ENCODE peak calls at places on chromosomes 16 and 17, in five cellular contexts. Y is brain microvascular endothelial cell, D is psoas muscle, G is GM06990, N is ascending aorta. A is an unnamed sample.

GRCh38 chr16:70253291-70254094 is 1.8 kb upstream of the EXOSC6 start:
- DNase-seq in Y (peak), N (no peak), D (peak), G (no peak), A (no peak)

GRCh38 chr17:18916816-18917496 is 35.0 kb upstream of the SLC5A10 start:
- DNase-seq in Y (no peak), G (no peak), N (no peak), D (no peak), A (no peak)

GRCh38 chr17:65457635-65458257 is 103.7 kb downstream of the AXIN2 start:
- DNase-seq in Y (no peak), N (no peak), G (no peak), D (no peak), A (no peak)

GRCh38 chr17:79684132-79684985 is 46.4 kb upstream of the ENPP7 start:
- DNase-seq in Y (no peak), G (no peak), N (no peak), D (no peak), A (no peak)

GRCh38 chr16:24609740-24610420 is 70.5 kb downstream of the RBBP6 start:
- DNase-seq in Y (peak), D (peak), N (peak), G (peak), A (no peak)

GRCh38 chr16:58931436-58931835 is 197.3 kb upstream of the GOT2 start:
- DNase-seq in D (no peak), N (no peak), G (no peak), Y (no peak), A (no peak)

GRCh38 chr17:72351884-72352346 is 231.1 kb downstream of the SOX9 start:
- DNase-seq in N (no peak), D (no peak), Y (no peak), G (no peak), A (no peak)

GRCh38 chr17:55564077-55564476 is 52.8 kb upstream of the SMIM36 start:
- DNase-seq in D (no peak), N (no peak), G (no peak), Y (no peak), A (no peak)

GRCh38 chr17:48052956-48053757 is 5.0 kb downstream of the NFE2L1 start:
- DNase-seq in Y (no peak), N (peak), D (peak), G (no peak), A (no peak)

GRCh38 chr17:69594641-69595040 is 180.1 kb downstream of the MAP2K6 start:
- DNase-seq in N (no peak), D (no peak), G (no peak), Y (no peak), A (no peak)

GRCh38 chr16:46828292-46828691 is 2.7 kb downstream of the C16orf87 start:
- DNase-seq in N (no peak), G (no peak), Y (no peak), D (no peak), A (peak)
- H3K4me3 ChIP-seq in N (no peak), G (peak), Y (no peak), D (no peak), A (no peak)

DNA sequence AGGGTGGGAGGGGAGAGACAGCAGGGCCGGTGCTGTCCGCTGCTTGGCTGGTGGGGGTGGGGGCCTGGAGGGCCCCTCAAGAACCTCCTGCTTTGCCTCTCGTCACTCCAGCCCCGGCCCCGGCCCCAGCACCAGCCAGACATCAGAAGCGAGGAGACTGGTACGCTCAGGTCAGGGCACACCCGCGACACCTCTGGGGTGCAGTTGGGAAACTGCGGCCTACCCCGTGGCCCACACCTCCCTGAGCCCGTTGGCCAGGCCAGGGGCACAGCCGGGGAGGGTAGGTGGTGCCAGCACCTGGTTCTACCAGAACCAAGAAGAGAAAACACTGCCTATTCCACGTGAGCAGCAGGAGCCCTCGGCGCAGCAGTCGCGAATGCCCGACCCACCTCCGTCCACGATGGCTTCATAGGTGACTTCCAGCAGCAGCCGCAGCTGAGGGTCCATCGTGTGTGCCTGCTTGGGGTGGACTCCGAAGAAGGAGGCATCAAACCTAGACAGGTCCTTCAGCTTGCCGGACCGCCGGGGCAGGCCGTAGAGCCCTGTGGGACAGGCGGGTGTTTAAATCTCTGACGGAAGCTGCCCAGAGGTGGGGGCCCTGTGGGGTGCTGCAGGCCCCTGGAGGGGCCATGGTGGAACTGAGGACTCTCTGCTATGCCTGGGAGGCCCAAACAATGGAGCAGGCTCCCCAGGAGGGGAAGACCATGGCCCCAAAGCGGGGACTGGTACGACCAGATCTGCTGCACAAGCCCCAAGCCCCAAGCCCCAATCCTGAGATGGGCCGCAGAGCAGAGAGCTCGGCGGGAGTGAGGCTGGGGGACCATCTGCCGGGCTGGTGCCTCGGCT is 2.9 kb downstream of the FASN start:
- DNase-seq in Y (no peak), N (no peak), G (peak), D (peak), A (no peak)
- H3K4me3 ChIP-seq in Y (peak), N (no peak), G (no peak), D (peak), A (no peak)

DNA sequence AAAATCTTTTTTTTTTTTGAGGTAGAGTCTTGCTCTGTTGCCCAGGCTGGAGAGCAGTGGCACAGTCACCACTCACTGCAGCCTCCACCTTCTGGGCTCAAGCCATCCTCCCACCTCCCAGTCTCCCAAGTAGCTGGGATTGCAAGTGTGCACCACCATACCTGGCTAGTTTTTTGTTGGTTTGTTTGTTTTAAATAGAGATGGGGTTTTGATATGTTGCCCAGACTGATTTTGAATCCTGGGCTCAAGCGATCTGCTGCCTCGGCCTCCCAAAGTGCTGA is 2.0 kb downstream of the LRRC37B start:
- DNase-seq in N (no peak), G (no peak), Y (no peak), D (no peak), A (no peak)
- H3K4me3 ChIP-seq in N (peak), G (no peak), Y (no peak), D (peak), A (no peak)

DNA sequence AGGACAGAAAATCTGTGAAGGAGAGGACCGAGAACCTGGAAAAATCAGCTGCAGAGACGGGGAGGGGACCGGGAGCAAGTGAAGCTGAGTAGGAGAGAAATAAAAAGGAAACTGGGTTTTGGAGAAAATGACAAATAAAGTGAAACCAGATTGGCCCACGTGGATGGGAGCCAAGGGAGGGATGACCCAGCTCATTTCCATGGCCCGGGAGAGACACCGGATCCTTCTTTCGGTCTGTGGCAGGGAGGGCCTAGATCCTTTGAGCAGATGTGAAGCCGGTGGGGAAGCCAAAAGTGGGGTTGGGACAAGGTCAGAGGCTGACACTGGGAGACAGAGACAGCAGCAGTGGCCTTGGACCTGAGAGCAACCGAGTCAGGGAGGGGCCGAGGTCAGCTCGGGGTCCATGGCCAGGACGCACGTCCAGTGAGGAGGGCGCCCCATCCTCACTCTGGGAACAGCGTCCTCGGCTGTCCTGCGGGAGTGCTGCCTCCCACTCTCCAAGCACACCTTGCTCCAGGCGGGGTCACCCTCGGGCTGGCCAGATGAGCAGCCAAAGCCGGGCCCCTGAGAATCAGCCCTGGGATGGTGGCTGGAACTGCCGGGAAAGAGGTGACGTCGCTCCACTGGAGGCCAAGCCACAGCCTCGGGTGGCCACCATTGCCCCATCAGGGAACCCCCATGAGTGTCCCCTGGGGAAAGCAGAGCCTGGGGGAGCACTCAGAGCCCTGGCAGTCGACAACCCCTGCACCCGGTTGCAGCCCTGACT is 50.8 kb upstream of the CDR2 start:
- DNase-seq in Y (no peak), N (peak), G (no peak), D (peak), A (no peak)
- H3K4me3 ChIP-seq in Y (no peak), N (peak), G (no peak), D (peak), A (no peak)

GRCh38 chr17:42248351-42249179 is 27.6 kb downstream of the STAT5B start:
- DNase-seq in Y (peak), D (peak), G (peak), N (peak), A (peak)
- H3K4me3 ChIP-seq in Y (peak), D (peak), G (peak), N (peak), A (peak)

GRCh38 chr16:79571065-79571697 is 29.4 kb downstream of the MAF start:
- DNase-seq in Y (no peak), G (no peak), D (no peak), N (no peak), A (no peak)
- H3K4me3 ChIP-seq in Y (no peak), G (no peak), D (peak), N (peak), A (no peak)

A was measured in Jurkat, Clone E6-1.